ENCODE peak calls at places on chromosome 6, in five cellular contexts. W, J, Y, B and Q are unnamed samples.

GRCh38 chr6:108968746-108969316 is 120.6 kb downstream of the ARMC2 start:
- DNase-seq in W (no peak), J (peak), Y (no peak), B (no peak), Q (no peak)

GRCh38 chr6:113879186-113880096 is 22.3 kb downstream of the MARCKS start:
- DNase-seq in W (no peak), J (peak), Y (peak), B (peak), Q (peak)

GRCh38 chr6:111734068-111734825 is 128.6 kb upstream of the TRAF3IP2 start:
- DNase-seq in W (no peak), J (no peak), Y (no peak), B (no peak), Q (no peak)

GRCh38 chr6:34146021-34146782 is at the start of gene GRM4:
- DNase-seq in W (no peak), J (no peak), Y (no peak), B (no peak), Q (no peak)

GRCh38 chr6:142913511-142914047 is 31.4 kb downstream of the HIVEP2 start:
- DNase-seq in W (no peak), J (no peak), Y (no peak), B (no peak), Q (no peak)

GRCh38 chr6:2579241-2579761 is 171.4 kb downstream of the MYLK4 start:
- DNase-seq in W (no peak), J (no peak), Y (peak), B (peak), Q (no peak)

GRCh38 chr6:139027620-139028182 is 844 bp upstream of the ABRACL start:
- DNase-seq in W (no peak), J (peak), Y (peak), B (no peak), Q (no peak)

GRCh38 chr6:113457156-113457555 is 400.0 kb upstream of the MARCKS start:
- DNase-seq in W (no peak), J (no peak), Y (peak), B (peak), Q (no peak)

GRCh38 chr6:136289327-136289578 is 393 bp downstream of the BCLAF1 start:
- DNase-seq in W (peak), J (peak), Y (peak), B (peak), Q (peak)

GRCh38 chr6:156396068-156396771 is 381.0 kb upstream of the ARID1B start:
- DNase-seq in W (no peak), J (no peak), Y (no peak), B (no peak), Q (no peak)

GRCh38 chr6:37489697-37490336 is 9.9 kb downstream of the CCDC167 start:
- DNase-seq in W (no peak), J (no peak), Y (peak), B (no peak), Q (no peak)

GRCh38 chr6:111105578-111105977 is 18.3 kb downstream of the SLC16A10 start:
- DNase-seq in W (no peak), J (no peak), Y (peak), B (peak), Q (peak)

GRCh38 chr6:38708483-38708882 is 5.5 kb upstream of the GLO1 start:
- DNase-seq in W (no peak), J (no peak), Y (no peak), B (no peak), Q (no peak)

GRCh38 chr6:113315068-113315467 is 542.1 kb upstream of the MARCKS start:
- DNase-seq in W (no peak), J (no peak), Y (peak), B (peak), Q (no peak)